ENCODE peak calls at places on chromosomes 3 and 15, in four cellular contexts. Z, Q, L and B are unnamed samples.
A peak's percentile ranks its signal among the peaks of the same experiment; 100 is the strongest.

GRCh38 chr3:53624467-53624866 is 130.1 kb downstream of the CACNA1D start:
- DNase-seq in Q (no peak), Z (no peak), L (no peak), B (no peak)

GRCh38 chr15:90845201-90845949 is 23.0 kb upstream of the FURIN start:
- DNase-seq in Q (no peak), Z (peak; percentile 40), L (no peak), B (no peak)

GRCh38 chr15:69576948-69577351 is 124.3 kb downstream of the RPLP1 start:
- DNase-seq in Z (peak; percentile 74), Q (no peak), L (no peak), B (no peak)

GRCh38 chr3:50885491-50885890 is 210.8 kb downstream of the DOCK3 start:
- DNase-seq in Z (no peak), L (no peak), Q (peak; percentile 80), B (no peak)

GRCh38 chr3:171704002-171704401 is 106.3 kb downstream of the PLD1 start:
- DNase-seq in L (peak; percentile 5), Z (peak; percentile 47), Q (peak; percentile 74), B (no peak)

GRCh38 chr3:184659797-184660301 is 52.0 kb downstream of the MAGEF1 start:
- DNase-seq in Q (peak; percentile 31), L (no peak), Z (no peak), B (no peak)

GRCh38 chr15:53787349-53787748 is 27.9 kb upstream of the WDR72 start:
- DNase-seq in L (no peak), Q (no peak), Z (no peak), B (no peak)

GRCh38 chr15:46848704-46849103 is 868.6 kb upstream of the SEMA6D start:
- DNase-seq in Z (no peak), Q (no peak), L (no peak), B (no peak)

GRCh38 chr3:12042638-12043037 is 38.5 kb downstream of the SYN2 start:
- DNase-seq in L (no peak), Q (peak; percentile 38), Z (no peak), B (no peak)

GRCh38 chr3:55283441-55283925 is 203.6 kb downstream of the WNT5A start:
- DNase-seq in L (no peak), Q (no peak), Z (no peak), B (no peak)

GRCh38 chr15:36175781-36176211 is 403.6 kb upstream of the CDIN1 start:
- DNase-seq in Q (no peak), L (no peak), Z (no peak), B (no peak)

GRCh38 chr3:34957707-34958106 is 681.6 kb upstream of the ARPP21 start:
- DNase-seq in Q (no peak), L (no peak), Z (no peak), B (no peak)

GRCh38 chr15:39720721-39721611 is 61.7 kb downstream of the FSIP1 start:
- DNase-seq in L (no peak), Q (no peak), Z (no peak), B (no peak)

GRCh38 chr3:132773071-132773619 is 50.9 kb upstream of the NPHP3 start:
- DNase-seq in Q (peak; percentile 21), Z (no peak), L (no peak), B (no peak)

GRCh38 chr15:34883042-34883441 is 86.5 kb downstream of the AQR start:
- DNase-seq in Z (no peak), Q (no peak), L (no peak), B (no peak)

GRCh38 chr3:164737174-164737573 is 341.1 kb downstream of the SI start:
- DNase-seq in Q (peak; percentile 31), Z (no peak), L (no peak), B (no peak)

GRCh38 chr15:65212097-65212496 is 824 bp upstream of the CILP start:
- DNase-seq in Q (peak; percentile 80), L (peak; percentile 29), Z (no peak), B (no peak)

GRCh38 chr3:38108649-38109579 is 28.0 kb downstream of the ACAA1 start:
- DNase-seq in Z (no peak), L (no peak), Q (no peak), B (no peak)

GRCh38 chr15:78424673-78425072 is 13.3 kb upstream of the IREB2 start:
- DNase-seq in Z (no peak), L (no peak), Q (no peak), B (no peak)
- H3K4me3 ChIP-seq in Z (no peak overlapping the region), L (no peak overlapping the region), Q (no peak overlapping the region), B (no peak overlapping the region)

GRCh38 chr15:33007295-33007855 is 187.1 kb downstream of the FMN1 start:
- DNase-seq in Q (peak; percentile 68), L (no peak), Z (peak; percentile 21), B (no peak)
- H3K27me3 ChIP-seq in Q (no peaks in the 10 kb centered on the region), L (no peaks in the 10 kb centered on the region), Z (no peaks in the 10 kb centered on the region), B (no peaks in the 10 kb centered on the region)

GRCh38 chr3:20843037-20843436 is 657.0 kb upstream of the SGO1 start:
- DNase-seq in Q (no peak), Z (no peak), L (no peak), B (no peak)
- H3K4me1 ChIP-seq in Q (peaks cover 20% of the 10 kb centered on the region), Z (no peaks in the 10 kb centered on the region), L (no peaks in the 10 kb centered on the region), B (no peaks in the 10 kb centered on the region)

GRCh38 chr3:185728630-185729334 is 96.1 kb downstream of the IGF2BP2 start:
- DNase-seq in Z (no peak), L (no peak), Q (no peak), B (no peak)
- H3K4me3 ChIP-seq in Z (no peak overlapping the region), L (no peak overlapping the region), Q (no peak overlapping the region), B (no peak overlapping the region)

GRCh38 chr3:134373942-134374790 is at the start of gene AMOTL2:
- DNase-seq in Z (peak; percentile 90), L (no peak), Q (peak; percentile 99), B (no peak)
- H3K27me3 ChIP-seq in Z (no peaks in the 10 kb centered on the region), L (peaks cover 7% of the 10 kb centered on the region), Q (peaks cover 38% of the 10 kb centered on the region), B (no peaks in the 10 kb centered on the region)

GRCh38 chr3:31220431-31220830 is 312.3 kb upstream of the STT3B start:
- DNase-seq in Z (no peak), Q (no peak), L (no peak), B (no peak)

GRCh38 chr3:31225923-31226322 is 306.8 kb upstream of the STT3B start:
- DNase-seq in L (no peak), Z (no peak), Q (no peak), B (no peak)

GRCh38 chr3:31224936-31225335 is 307.8 kb upstream of the STT3B start:
- DNase-seq in Q (no peak), L (no peak), Z (no peak), B (no peak)

GRCh38 chr3:31226331-31226730 is 306.4 kb upstream of the STT3B start:
- DNase-seq in Q (no peak), Z (no peak), L (no peak), B (peak; percentile 49)

GRCh38 chr3:31223278-31223677 is 309.4 kb upstream of the STT3B start:
- DNase-seq in L (no peak), Z (no peak), Q (no peak), B (no peak)
- H3K4me1 ChIP-seq in L (peaks cover 83% of the 10 kb centered on the region), Z (no peaks in the 10 kb centered on the region), Q (peaks cover 6% of the 10 kb centered on the region), B (peaks cover 85% of the 10 kb centered on the region)

GRCh38 chr15:49427369-49427768 is 4.3 kb downstream of the FGF7 start:
- DNase-seq in Z (no peak), Q (no peak), L (no peak), B (no peak)

GRCh38 chr15:49423906-49424520 is 971 bp downstream of the FGF7 start:
- DNase-seq in Q (no peak), Z (no peak), L (no peak), B (no peak)

GRCh38 chr15:49424954-49425353 is 1.9 kb downstream of the FGF7 start:
- DNase-seq in Q (no peak), Z (no peak), L (no peak), B (no peak)

GRCh38 chr15:49430046-49430445 is 7.0 kb downstream of the FGF7 start:
- DNase-seq in Z (no peak), L (no peak), Q (no peak), B (no peak)

DNA sequence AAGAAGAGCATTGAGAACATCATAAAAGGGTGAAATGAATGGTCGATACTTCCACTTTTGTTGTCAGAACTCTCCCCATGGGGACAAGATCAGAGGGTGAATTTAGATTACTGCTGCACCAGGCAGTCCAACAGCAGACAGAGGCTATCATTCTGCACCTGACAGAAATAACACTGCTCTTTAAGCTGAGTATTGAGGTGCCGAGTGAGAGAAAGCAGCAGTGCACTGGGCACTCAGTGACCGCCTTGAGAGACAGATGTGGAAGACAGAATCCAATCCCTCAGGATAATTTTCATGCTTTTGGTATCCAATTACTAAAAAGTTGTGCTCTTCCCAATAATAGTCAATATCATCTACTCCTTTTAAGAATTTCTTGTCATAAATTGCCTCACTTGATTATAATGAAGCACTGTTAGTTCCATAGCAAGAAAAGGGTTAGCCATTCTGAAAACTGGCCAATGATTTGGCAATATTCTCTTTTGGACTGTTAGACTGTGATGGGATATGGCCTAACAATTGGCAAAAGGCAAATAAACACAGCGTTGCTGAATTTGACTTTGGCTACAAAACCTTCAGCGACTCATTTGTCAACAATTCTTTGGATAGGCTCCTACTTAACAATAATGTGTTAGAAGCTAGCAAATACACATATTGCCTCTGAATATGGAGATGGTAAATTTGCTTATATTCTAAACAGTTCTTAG is 5.5 kb downstream of the FGF7 start:
- DNase-seq in Z (no peak), Q (no peak), L (no peak), B (no peak)
- H3K4me3 ChIP-seq in Z (no peak overlapping the region), Q (no peak overlapping the region), L (no peak overlapping the region), B (no peak overlapping the region)

GRCh38 chr3:28575100-28575747 is 226.6 kb upstream of the AZI2 start:
- DNase-seq in L (no peak), Q (peak; percentile 83), Z (peak; percentile 13), B (no peak)
- H3K27me3 ChIP-seq in L (peaks cover 6% of the 10 kb centered on the region), Q (peaks cover 43% of the 10 kb centered on the region), Z (peaks cover 16% of the 10 kb centered on the region), B (peaks cover 8% of the 10 kb centered on the region)